ENCODE peak calls at places on chromosomes 7 and 10, in seven cellular contexts. F, D, T, Y, A, L and S are unnamed samples.
A peak's percentile ranks its signal among the peaks of the same experiment; 100 is the strongest.

GRCh38 chr7:155228459-155228845 is 69.2 kb upstream of the INSIG1 start:
- DNase-seq in F (no peak), D (no peak), T (peak; percentile 49), Y (no peak), A (no peak), L (peak; percentile 65), S (no peak)

GRCh38 chr7:1061180-1061579 is 16.8 kb downstream of the GPR146 start:
- DNase-seq in F (no peak), D (no peak), T (no peak), Y (no peak), A (no peak), L (no peak), S (no peak)

GRCh38 chr7:142602756-142603155 is 146.5 kb upstream of the PRSS1 start:
- DNase-seq in F (no peak), D (no peak), T (no peak), Y (peak; percentile 21), A (no peak), L (no peak), S (peak; percentile 26)

GRCh38 chr7:92359801-92360200 is 87.5 kb upstream of the GATAD1 start:
- DNase-seq in F (no peak), D (no peak), T (no peak), Y (no peak), A (peak; percentile 44), L (peak; percentile 18), S (no peak)

GRCh38 chr7:40836218-40836617 is 701.4 kb downstream of the SUGCT start:
- DNase-seq in F (no peak), D (no peak), T (no peak), Y (no peak), A (no peak), L (no peak), S (no peak)

GRCh38 chr10:11403116-11403515 is 208.3 kb downstream of the USP6NL start:
- DNase-seq in F (peak; percentile 75), D (no peak), T (no peak), Y (no peak), A (no peak), L (no peak), S (no peak)

GRCh38 chr7:86431761-86432160 is 211.9 kb upstream of the GRM3 start:
- DNase-seq in F (no peak), D (no peak), T (no peak), Y (no peak), A (no peak), L (no peak), S (no peak)

GRCh38 chr7:44918029-44918428 is 32.7 kb upstream of the PURB start:
- DNase-seq in F (no peak), D (no peak), T (no peak), Y (no peak), A (no peak), L (no peak), S (no peak)

GRCh38 chr7:49763791-49764190 is 9.6 kb upstream of the VWC2 start:
- DNase-seq in F (no peak), D (no peak), T (no peak), Y (no peak), A (no peak), L (no peak), S (no peak)

GRCh38 chr7:152543801-152544200 is 108.0 kb upstream of the KMT2C start:
- DNase-seq in F (no peak), D (no peak), T (no peak), Y (no peak), A (no peak), L (no peak), S (no peak)

GRCh38 chr10:128078136-128078969 is 47.9 kb downstream of the MKI67 start:
- DNase-seq in F (peak; percentile 73), D (peak; percentile 52), T (peak; percentile 61), Y (no peak), A (no peak), L (peak; percentile 66), S (peak; percentile 31)

GRCh38 chr7:2405601-2406345 is 2.4 kb downstream of the CHST12 start:
- DNase-seq in F (no peak), D (no peak), T (no peak), Y (no peak), A (no peak), L (no peak), S (no peak)

GRCh38 chr7:2644514-2645273 is 12.9 kb downstream of the TTYH3 start:
- DNase-seq in F (no peak), D (no peak), T (peak; percentile 72), Y (no peak), A (no peak), L (no peak), S (no peak)

GRCh38 chr10:117391436-117392205 is 16.4 kb upstream of the PDZD8 start:
- DNase-seq in F (no peak), D (no peak), T (no peak), Y (peak; percentile 22), A (peak; percentile 33), L (peak; percentile 76), S (peak; percentile 63)

GRCh38 chr7:135672560-135673359 is 10.4 kb downstream of the STMP1 start:
- DNase-seq in F (no peak), D (peak; percentile 74), T (no peak), Y (no peak), A (peak; percentile 31), L (peak; percentile 87), S (peak; percentile 84)

GRCh38 chr10:119406137-119406536 is 136.4 kb downstream of the RGS10 start:
- DNase-seq in F (no peak), D (no peak), T (no peak), Y (no peak), A (no peak), L (no peak), S (no peak)

GRCh38 chr7:129830949-129831348 is 121.8 kb downstream of the UBE2H start:
- DNase-seq in F (no peak), D (no peak), T (peak; percentile 59), Y (no peak), A (no peak), L (no peak), S (no peak)

GRCh38 chr10:46325021-46325420 is 38.2 kb downstream of the ANTXRL start:
- DNase-seq in F (no peak), D (no peak), T (no peak), Y (no peak), A (no peak), L (peak; percentile 43), S (no peak)

GRCh38 chr7:74183653-74184450 is 9.7 kb downstream of the EIF4H start:
- DNase-seq in F (no peak), D (no peak), T (no peak), Y (no peak), A (no peak), L (peak; percentile 33), S (no peak)

GRCh38 chr10:83725567-83725966 is 413.7 kb upstream of the GHITM start:
- DNase-seq in F (no peak), D (no peak), T (no peak), Y (no peak), A (no peak), L (no peak), S (no peak)

GRCh38 chr7:93115796-93116195 is 2.0 kb downstream of the SAMD9 start:
- DNase-seq in F (no peak), D (no peak), T (no peak), Y (no peak), A (no peak), L (peak; percentile 93), S (peak; percentile 37)

GRCh38 chr7:81672872-81673271 is 97.0 kb downstream of the HGF start:
- DNase-seq in F (no peak), D (no peak), T (no peak), Y (no peak), A (no peak), L (no peak), S (no peak)

GRCh38 chr7:81676813-81677212 is 93.0 kb downstream of the HGF start:
- DNase-seq in F (no peak), D (no peak), T (no peak), Y (no peak), A (no peak), L (peak; percentile 55), S (peak; percentile 66)

GRCh38 chr7:81680120-81680519 is 89.7 kb downstream of the HGF start:
- DNase-seq in F (no peak), D (no peak), T (no peak), Y (no peak), A (no peak), L (no peak), S (no peak)

DNA sequence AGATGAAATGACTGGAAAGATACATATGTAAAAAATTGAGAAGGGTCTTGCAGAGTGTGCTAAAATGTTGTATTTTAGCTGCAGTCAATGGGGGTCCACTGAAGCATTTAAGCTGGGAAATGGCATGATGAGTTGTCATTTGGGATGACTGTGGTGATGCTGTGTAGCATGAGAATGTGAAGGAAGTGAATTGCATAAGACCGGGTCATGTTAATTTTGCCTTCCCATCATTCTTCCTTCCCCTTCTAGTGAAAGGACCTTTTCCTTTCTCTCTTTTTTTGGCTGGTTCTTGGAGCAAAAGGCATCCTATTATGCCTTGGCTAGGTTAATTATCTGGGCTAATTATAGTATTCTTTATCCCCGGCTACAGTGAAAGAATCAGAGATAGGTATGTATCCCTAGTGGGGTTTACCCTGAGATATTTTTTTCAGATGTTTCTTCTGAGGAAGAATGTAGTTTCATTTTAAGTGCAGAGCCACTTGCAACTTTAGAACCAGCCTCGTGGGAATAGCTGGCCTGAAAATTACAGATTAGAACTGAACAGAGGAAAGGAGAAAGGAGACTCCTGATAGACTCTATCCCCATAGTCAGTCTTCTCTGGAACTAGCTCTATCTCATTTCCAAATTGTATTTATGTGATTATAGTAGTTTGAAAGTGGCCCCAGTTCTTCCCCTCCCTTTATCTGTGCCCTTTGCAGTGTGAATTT is 93.6 kb downstream of the HGF start:
- DNase-seq in F (no peak), D (peak; percentile 52), T (no peak), Y (no peak), A (no peak), L (no peak), S (peak; percentile 23)
- H3K4me3 ChIP-seq in F (no peak overlapping the region), D (no peak overlapping the region), T (no peak overlapping the region), Y (peak overlapping the region; percentile 5), A (no peak overlapping the region), L (no peak overlapping the region), S (no peak overlapping the region)

GRCh38 chr10:132152896-132153580 is 33.7 kb upstream of the DPYSL4 start:
- DNase-seq in F (no peak), D (no peak), T (peak; percentile 64), Y (no peak), A (no peak), L (no peak), S (no peak)
- H3K4me3 ChIP-seq in F (no peak overlapping the region), D (no peak overlapping the region), T (no peak overlapping the region), Y (no peak overlapping the region), A (no peak overlapping the region), L (no peak overlapping the region), S (no peak overlapping the region)

GRCh38 chr10:90125406-90125805 is 424.0 kb downstream of the KIF20B start:
- DNase-seq in F (no peak), D (no peak), T (no peak), Y (no peak), A (no peak), L (no peak), S (peak; percentile 8)
- H3K4me3 ChIP-seq in F (no peak overlapping the region), D (no peak overlapping the region), T (no peak overlapping the region), Y (no peak overlapping the region), A (no peak overlapping the region), L (no peak overlapping the region), S (no peak overlapping the region)

DNA sequence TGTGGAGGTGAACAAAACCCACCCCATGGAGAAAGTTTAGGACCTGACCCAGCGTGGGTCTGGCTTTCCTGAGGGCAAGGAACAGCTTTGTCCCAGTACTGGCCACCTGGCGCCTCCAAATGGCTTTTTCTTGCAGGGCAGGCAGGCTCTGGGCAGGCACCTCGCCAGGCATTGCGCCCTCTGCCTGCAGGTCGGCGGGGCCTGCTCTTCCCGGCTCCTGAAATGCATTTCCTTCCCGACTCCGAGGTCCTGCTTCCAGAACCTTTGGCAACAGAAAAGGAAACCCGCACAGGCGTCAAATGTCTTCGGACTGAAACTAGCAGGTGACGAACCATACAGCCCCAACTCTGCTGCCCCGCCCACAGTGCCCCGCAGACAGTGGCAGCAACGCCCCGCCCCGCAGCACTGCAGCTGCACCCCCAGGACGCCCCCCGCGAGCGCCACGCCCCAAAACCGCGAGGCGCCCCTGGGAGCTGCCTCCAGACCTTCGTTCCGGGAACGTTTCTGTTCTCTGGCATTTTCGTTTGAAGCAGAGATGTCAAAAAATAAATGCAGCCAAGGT is 65.5 kb downstream of the C10orf143 start:
- DNase-seq in F (no peak), D (peak; percentile 54), T (peak; percentile 59), Y (no peak), A (no peak), L (peak; percentile 83), S (no peak)
- H3K4me3 ChIP-seq in F (no peak overlapping the region), D (no peak overlapping the region), T (no peak overlapping the region), Y (no peak overlapping the region), A (no peak overlapping the region), L (no peak overlapping the region), S (no peak overlapping the region)